ENCODE peak calls at places on chromosome 19, in seven cellular contexts. One of them, this sample, is unnamed.

GRCh38 chr19:14059652-14060155 is 2.2 kb downstream of the PALM3 start:
- DNase-seq in colonic mucosa: no peak
- DNase-seq in neural crest cell: no peak
- DNase-seq in IMR-90: no peak
- DNase-seq in breast epithelium: no peak
- DNase-seq in type B pancreatic cell: no peak
- DNase-seq in tibial nerve: no peak
- DNase-seq in this sample: no peak

GRCh38 chr19:49301165-49301865 is 23.7 kb downstream of the SLC6A16 start:
- DNase-seq in type B pancreatic cell: peak; percentile 78
- DNase-seq in colonic mucosa: peak; percentile 80
- DNase-seq in neural crest cell: peak; percentile 79
- DNase-seq in tibial nerve: peak; percentile 68
- DNase-seq in breast epithelium: peak; percentile 73
- DNase-seq in IMR-90: peak; percentile 43
- DNase-seq in this sample: peak; percentile 72

GRCh38 chr19:5567360-5567970 is at the start of gene TINCR:
- DNase-seq in colonic mucosa: no peak
- DNase-seq in breast epithelium: no peak
- DNase-seq in IMR-90: no peak
- DNase-seq in type B pancreatic cell: no peak
- DNase-seq in tibial nerve: no peak
- DNase-seq in neural crest cell: peak; percentile 47
- DNase-seq in this sample: no peak

GRCh38 chr19:33005440-33005839 is 33.4 kb downstream of the FAAP24 start:
- DNase-seq in breast epithelium: no peak
- DNase-seq in tibial nerve: no peak
- DNase-seq in type B pancreatic cell: no peak
- DNase-seq in colonic mucosa: no peak
- DNase-seq in IMR-90: no peak
- DNase-seq in neural crest cell: no peak
- DNase-seq in this sample: no peak

GRCh38 chr19:47735131-47735530 is 10.2 kb upstream of the NOP53 start:
- DNase-seq in neural crest cell: no peak
- DNase-seq in tibial nerve: no peak
- DNase-seq in colonic mucosa: no peak
- DNase-seq in IMR-90: no peak
- DNase-seq in type B pancreatic cell: no peak
- DNase-seq in breast epithelium: no peak
- DNase-seq in this sample: no peak

GRCh38 chr19:51550848-51551672 is 19.6 kb upstream of the SIGLEC6 start:
- DNase-seq in neural crest cell: no peak
- DNase-seq in breast epithelium: no peak
- DNase-seq in colonic mucosa: no peak
- DNase-seq in tibial nerve: no peak
- DNase-seq in IMR-90: no peak
- DNase-seq in type B pancreatic cell: no peak
- DNase-seq in this sample: no peak

GRCh38 chr19:15614507-15615379 is at the start of gene CYP4F8:
- DNase-seq in neural crest cell: no peak
- DNase-seq in breast epithelium: no peak
- DNase-seq in type B pancreatic cell: no peak
- DNase-seq in colonic mucosa: no peak
- DNase-seq in IMR-90: no peak
- DNase-seq in tibial nerve: no peak
- DNase-seq in this sample: no peak

GRCh38 chr19:50669319-50670101 is 20.3 kb downstream of the C19orf81 start:
- DNase-seq in type B pancreatic cell: no peak
- DNase-seq in neural crest cell: peak; percentile 51
- DNase-seq in tibial nerve: peak; percentile 20
- DNase-seq in breast epithelium: no peak
- DNase-seq in colonic mucosa: peak; percentile 27
- DNase-seq in IMR-90: peak; percentile 15
- DNase-seq in this sample: no peak

DNA sequence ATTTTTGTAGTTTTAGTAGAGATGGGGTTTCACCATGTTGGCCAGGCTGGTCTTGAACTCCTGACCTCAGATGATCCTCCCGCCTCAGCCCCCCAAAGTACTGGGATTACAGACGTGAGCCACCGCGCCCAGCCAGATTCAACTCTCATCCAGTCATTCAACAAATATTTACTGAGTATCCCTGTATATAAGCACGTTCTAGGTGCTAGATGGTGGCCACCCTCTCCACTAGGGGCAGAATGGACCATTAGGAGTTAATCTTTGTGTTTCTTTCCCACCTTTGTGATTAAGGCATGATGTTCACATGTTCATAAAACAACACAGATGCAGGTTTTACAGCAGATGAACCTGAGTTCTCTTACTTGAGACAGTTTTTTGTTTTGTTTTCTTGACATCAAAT is 7.3 kb downstream of the SHKBP1 start:
- DNase-seq in breast epithelium: no peak
- DNase-seq in neural crest cell: no peak
- DNase-seq in colonic mucosa: no peak
- DNase-seq in IMR-90: no peak
- DNase-seq in tibial nerve: no peak
- DNase-seq in type B pancreatic cell: no peak
- DNase-seq in this sample: no peak
- TF ChIP-seq CTCF in breast epithelium: no peak
- TF ChIP-seq CTCF in neural crest cell: peak; percentile 48
- TF ChIP-seq CTCF in colonic mucosa: no peak
- TF ChIP-seq CTCF in IMR-90: peak; percentile 35
- TF ChIP-seq CTCF in tibial nerve: no peak
- TF ChIP-seq CTCF in type B pancreatic cell: peak; percentile 63
- TF ChIP-seq CTCF in this sample: no peak

GRCh38 chr19:28239270-28239669 is 973.7 kb downstream of the UQCRFS1 start:
- DNase-seq in IMR-90: no peak
- DNase-seq in colonic mucosa: no peak
- DNase-seq in breast epithelium: no peak
- DNase-seq in tibial nerve: no peak
- DNase-seq in type B pancreatic cell: no peak
- DNase-seq in neural crest cell: peak; percentile 11
- DNase-seq in this sample: no peak
- TF ChIP-seq CTCF in IMR-90: no peak
- TF ChIP-seq CTCF in colonic mucosa: no peak
- TF ChIP-seq CTCF in breast epithelium: no peak
- TF ChIP-seq CTCF in tibial nerve: no peak
- TF ChIP-seq CTCF in type B pancreatic cell: peak; percentile 66
- TF ChIP-seq CTCF in neural crest cell: peak; percentile 48
- TF ChIP-seq CTCF in this sample: no peak

GRCh38 chr19:6769006-6769637 is 1.9 kb upstream of the SH2D3A start:
- DNase-seq in tibial nerve: no peak
- DNase-seq in type B pancreatic cell: no peak
- DNase-seq in neural crest cell: no peak
- DNase-seq in IMR-90: peak; percentile 19
- DNase-seq in colonic mucosa: no peak
- DNase-seq in breast epithelium: no peak
- DNase-seq in this sample: no peak
- TF ChIP-seq CTCF in tibial nerve: peak; percentile 33
- TF ChIP-seq CTCF in type B pancreatic cell: peak; percentile 61
- TF ChIP-seq CTCF in neural crest cell: peak; percentile 47
- TF ChIP-seq CTCF in IMR-90: peak; percentile 49
- TF ChIP-seq CTCF in colonic mucosa: peak; percentile 43
- TF ChIP-seq CTCF in breast epithelium: no peak
- TF ChIP-seq CTCF in this sample: no peak

GRCh38 chr19:2050991-2051770 is at the start of gene MKNK2:
- DNase-seq in tibial nerve: peak; percentile 94
- DNase-seq in IMR-90: peak; percentile 79
- DNase-seq in type B pancreatic cell: peak; percentile 99
- DNase-seq in colonic mucosa: peak; percentile 94
- DNase-seq in neural crest cell: peak; percentile 98
- DNase-seq in breast epithelium: peak; percentile 94
- DNase-seq in this sample: peak; percentile 92
- TF ChIP-seq CTCF in tibial nerve: peak; percentile 82
- TF ChIP-seq CTCF in IMR-90: peak; percentile 81
- TF ChIP-seq CTCF in type B pancreatic cell: peak; percentile 60
- TF ChIP-seq CTCF in colonic mucosa: peak; percentile 26
- TF ChIP-seq CTCF in neural crest cell: peak; percentile 61
- TF ChIP-seq CTCF in breast epithelium: peak; percentile 8
- TF ChIP-seq CTCF in this sample: peak; percentile 52

DNA sequence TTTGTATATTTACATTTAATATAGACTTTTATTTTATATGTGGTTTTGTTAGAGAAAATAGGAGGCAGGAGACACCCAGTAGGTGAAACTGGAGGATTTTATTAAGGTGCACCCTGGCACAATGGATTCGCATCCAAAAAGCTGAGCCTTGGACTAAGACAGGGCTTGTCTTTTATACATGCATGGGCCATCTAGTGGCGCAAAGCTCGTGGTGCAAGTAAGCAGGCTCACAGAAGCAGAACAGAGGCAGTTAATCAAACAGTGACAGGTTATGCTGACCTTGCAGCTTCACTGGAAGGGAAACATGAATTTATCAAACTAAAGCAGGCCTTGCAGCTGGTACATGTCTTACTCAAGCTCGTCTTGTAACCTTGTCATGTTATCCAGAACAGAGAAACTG is 58.8 kb upstream of the ZNF681 start:
- DNase-seq in IMR-90: peak; percentile 4
- DNase-seq in breast epithelium: no peak
- DNase-seq in colonic mucosa: peak; percentile 27
- DNase-seq in neural crest cell: no peak
- DNase-seq in type B pancreatic cell: no peak
- DNase-seq in tibial nerve: no peak
- DNase-seq in this sample: no peak
- TF ChIP-seq CTCF in IMR-90: no peak
- TF ChIP-seq CTCF in breast epithelium: peak; percentile 32
- TF ChIP-seq CTCF in colonic mucosa: peak; percentile 41
- TF ChIP-seq CTCF in neural crest cell: peak; percentile 60
- TF ChIP-seq CTCF in type B pancreatic cell: peak; percentile 59
- TF ChIP-seq CTCF in tibial nerve: no peak
- TF ChIP-seq CTCF in this sample: peak; percentile 33

GRCh38 chr19:41641879-41642485 is 15.1 kb upstream of the CEACAM4 start:
- DNase-seq in tibial nerve: peak; percentile 73
- DNase-seq in colonic mucosa: peak; percentile 88
- DNase-seq in IMR-90: peak; percentile 37
- DNase-seq in neural crest cell: peak; percentile 33
- DNase-seq in type B pancreatic cell: peak; percentile 40
- DNase-seq in breast epithelium: no peak
- DNase-seq in this sample: peak; percentile 81

GRCh38 chr19:41637484-41637883 is 10.6 kb upstream of the CEACAM4 start:
- DNase-seq in neural crest cell: no peak
- DNase-seq in tibial nerve: no peak
- DNase-seq in colonic mucosa: no peak
- DNase-seq in IMR-90: no peak
- DNase-seq in type B pancreatic cell: no peak
- DNase-seq in breast epithelium: no peak
- DNase-seq in this sample: no peak

GRCh38 chr19:41638624-41639023 is 11.8 kb upstream of the CEACAM4 start:
- DNase-seq in neural crest cell: no peak
- DNase-seq in type B pancreatic cell: peak; percentile 39
- DNase-seq in colonic mucosa: no peak
- DNase-seq in tibial nerve: no peak
- DNase-seq in IMR-90: no peak
- DNase-seq in breast epithelium: no peak
- DNase-seq in this sample: no peak
- TF ChIP-seq CTCF in neural crest cell: no peak
- TF ChIP-seq CTCF in type B pancreatic cell: no peak
- TF ChIP-seq CTCF in colonic mucosa: no peak
- TF ChIP-seq CTCF in tibial nerve: no peak
- TF ChIP-seq CTCF in IMR-90: no peak
- TF ChIP-seq CTCF in breast epithelium: no peak
- TF ChIP-seq CTCF in this sample: no peak

DNA sequence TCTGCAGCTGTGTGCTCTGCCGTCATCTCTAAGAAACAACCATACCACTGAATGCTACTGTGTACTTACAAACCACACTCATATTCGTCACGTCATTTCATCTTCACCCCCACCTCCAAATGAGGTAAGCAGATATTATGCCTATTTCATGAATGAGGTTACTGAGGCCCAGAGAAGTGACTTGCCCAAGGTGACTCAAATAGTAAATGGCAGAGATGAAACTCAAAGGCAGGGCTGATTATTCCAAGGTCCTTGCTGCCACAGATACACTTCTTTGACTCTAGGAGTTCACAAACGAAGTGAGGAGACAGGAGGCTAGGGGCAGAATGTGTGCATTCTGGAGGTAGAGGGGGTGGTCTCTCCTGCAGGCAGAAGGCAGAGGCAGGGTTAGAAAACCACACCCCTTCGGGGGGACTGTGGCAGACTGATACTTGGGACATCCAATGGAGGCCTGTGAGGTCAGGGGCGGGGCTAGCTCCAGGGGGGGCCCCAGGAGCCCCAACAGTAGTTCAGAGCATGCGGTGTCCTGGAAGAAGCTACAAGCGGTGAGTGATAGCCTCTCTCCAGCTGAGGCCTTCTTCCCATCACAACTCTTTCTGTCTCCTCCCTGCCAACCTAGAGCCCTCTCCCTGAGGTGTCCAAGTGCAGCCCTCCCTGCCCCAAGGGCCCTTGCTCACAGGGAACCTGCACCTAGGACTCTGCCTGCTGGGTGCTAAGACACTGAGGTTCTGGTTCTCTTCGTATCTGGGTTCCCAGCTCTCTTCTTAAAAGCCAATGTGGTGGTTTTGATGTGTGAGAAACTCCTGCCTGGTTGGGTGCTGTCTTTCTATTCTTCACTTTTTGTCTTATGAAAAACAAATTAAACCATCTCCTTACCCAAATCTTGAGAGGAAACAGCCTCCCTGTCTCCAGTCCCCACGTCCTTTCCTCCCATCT is 4.6 kb upstream of the KMT2B start:
- DNase-seq in type B pancreatic cell: no peak
- DNase-seq in colonic mucosa: no peak
- DNase-seq in breast epithelium: no peak
- DNase-seq in neural crest cell: no peak
- DNase-seq in IMR-90: no peak
- DNase-seq in tibial nerve: no peak
- DNase-seq in this sample: no peak
- TF ChIP-seq CTCF in type B pancreatic cell: no peak
- TF ChIP-seq CTCF in colonic mucosa: no peak
- TF ChIP-seq CTCF in breast epithelium: no peak
- TF ChIP-seq CTCF in neural crest cell: no peak
- TF ChIP-seq CTCF in IMR-90: no peak
- TF ChIP-seq CTCF in tibial nerve: no peak
- TF ChIP-seq CTCF in this sample: no peak

DNA sequence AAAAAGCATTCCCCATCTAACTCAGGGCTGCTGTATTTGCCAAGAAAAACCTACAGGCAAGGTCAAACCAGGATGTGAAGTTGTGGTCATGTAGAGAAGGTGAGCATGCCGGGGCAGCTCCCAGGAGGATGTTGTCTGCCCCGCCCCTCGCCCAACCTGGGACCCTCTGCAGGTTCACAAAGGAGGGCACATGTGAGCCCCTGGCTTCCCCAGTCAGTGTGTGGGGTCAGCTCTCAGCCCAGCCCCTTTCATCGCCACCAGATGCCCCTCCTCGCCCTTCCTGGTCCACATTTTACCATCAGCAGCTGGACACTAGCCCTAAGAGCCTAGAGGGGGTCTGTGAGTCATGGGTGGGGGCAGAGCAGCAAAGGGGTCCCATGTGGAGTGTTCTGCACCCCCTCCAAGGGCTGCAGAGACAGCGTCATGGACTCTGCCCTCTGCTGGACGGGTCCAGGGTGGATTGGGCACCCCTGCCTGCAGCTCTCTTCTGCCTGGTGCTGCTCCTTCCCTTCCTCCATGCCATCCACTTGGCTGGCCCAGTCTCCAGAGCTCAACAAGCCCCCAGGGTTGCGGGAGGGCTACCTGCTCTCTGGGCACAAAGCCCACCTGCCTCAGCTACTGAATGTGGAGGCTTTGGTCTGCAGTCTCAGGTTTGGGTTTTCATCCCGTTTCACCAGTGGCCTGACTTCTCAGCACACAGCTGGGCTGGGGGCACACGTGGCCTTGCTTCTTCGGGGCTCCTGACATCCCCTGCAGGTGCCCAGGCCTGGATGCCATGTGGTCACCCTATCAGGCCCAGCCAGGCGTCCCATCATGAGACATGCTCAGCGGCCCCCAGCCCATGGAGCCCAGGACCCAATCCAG is 3.7 kb downstream of the PLEKHF1 start:
- DNase-seq in type B pancreatic cell: no peak
- DNase-seq in IMR-90: no peak
- DNase-seq in neural crest cell: no peak
- DNase-seq in breast epithelium: peak; percentile 40
- DNase-seq in tibial nerve: no peak
- DNase-seq in colonic mucosa: no peak
- DNase-seq in this sample: no peak
- TF ChIP-seq CTCF in type B pancreatic cell: no peak
- TF ChIP-seq CTCF in IMR-90: peak; percentile 6
- TF ChIP-seq CTCF in neural crest cell: no peak
- TF ChIP-seq CTCF in breast epithelium: no peak
- TF ChIP-seq CTCF in tibial nerve: no peak
- TF ChIP-seq CTCF in colonic mucosa: no peak
- TF ChIP-seq CTCF in this sample: no peak